ENCODE peak calls at places on chromosomes 4 and X, in eight cellular contexts. One of them, this sample, is unnamed.

GRCh38 chrX:71292669-71293379 is 8.7 kb upstream of the ITGB1BP2 start:
- DNase-seq in iPS-NIHi11: no peak
- DNase-seq in stomach: no peak
- DNase-seq in NCI-H1105: no peak
- DNase-seq in activated T-cell treated with anti-CD3 and anti-CD28 coated beads for 1 hour: no peak
- DNase-seq in activated naive CD8-positive, alpha-beta T cell treated with anti-CD3 and anti-CD28 coated beads, Interleukin-2, amount 50 U/mL, for 24 hours: no peak
- DNase-seq in omental fat pad: no peak
- DNase-seq in immature natural killer cell: no peak
- DNase-seq in this sample: no peak

GRCh38 chrX:17859609-17860178 is 1.4 kb downstream of the RAI2 start:
- DNase-seq in NCI-H1105: peak
- DNase-seq in omental fat pad: no peak
- DNase-seq in stomach: peak
- DNase-seq in activated T-cell treated with anti-CD3 and anti-CD28 coated beads for 1 hour: peak
- DNase-seq in activated naive CD8-positive, alpha-beta T cell treated with anti-CD3 and anti-CD28 coated beads, Interleukin-2, amount 50 U/mL, for 24 hours: peak
- DNase-seq in immature natural killer cell: no peak
- DNase-seq in iPS-NIHi11: no peak
- DNase-seq in this sample: no peak

GRCh38 chr4:183408791-183409190 is 35.6 kb upstream of the CDKN2AIP start:
- DNase-seq in NCI-H1105: no peak
- DNase-seq in omental fat pad: no peak
- DNase-seq in immature natural killer cell: no peak
- DNase-seq in iPS-NIHi11: no peak
- DNase-seq in activated T-cell treated with anti-CD3 and anti-CD28 coated beads for 1 hour: no peak
- DNase-seq in stomach: peak
- DNase-seq in activated naive CD8-positive, alpha-beta T cell treated with anti-CD3 and anti-CD28 coated beads, Interleukin-2, amount 50 U/mL, for 24 hours: no peak
- DNase-seq in this sample: no peak

GRCh38 chrX:38985375-38985774 is 184.1 kb downstream of the MID1IP1 start:
- DNase-seq in NCI-H1105: no peak
- DNase-seq in iPS-NIHi11: peak
- DNase-seq in omental fat pad: no peak
- DNase-seq in activated naive CD8-positive, alpha-beta T cell treated with anti-CD3 and anti-CD28 coated beads, Interleukin-2, amount 50 U/mL, for 24 hours: no peak
- DNase-seq in stomach: no peak
- DNase-seq in activated T-cell treated with anti-CD3 and anti-CD28 coated beads for 1 hour: no peak
- DNase-seq in immature natural killer cell: peak
- DNase-seq in this sample: no peak

GRCh38 chrX:151773434-151773833 is 38.9 kb downstream of the CNGA2 start:
- DNase-seq in iPS-NIHi11: peak
- DNase-seq in activated T-cell treated with anti-CD3 and anti-CD28 coated beads for 1 hour: no peak
- DNase-seq in NCI-H1105: no peak
- DNase-seq in activated naive CD8-positive, alpha-beta T cell treated with anti-CD3 and anti-CD28 coated beads, Interleukin-2, amount 50 U/mL, for 24 hours: no peak
- DNase-seq in omental fat pad: no peak
- DNase-seq in stomach: no peak
- DNase-seq in immature natural killer cell: no peak
- DNase-seq in this sample: no peak

GRCh38 chrX:155334486-155335316 is at the start of gene CLIC2:
- DNase-seq in stomach: peak
- DNase-seq in NCI-H1105: peak
- DNase-seq in omental fat pad: no peak
- DNase-seq in immature natural killer cell: no peak
- DNase-seq in iPS-NIHi11: no peak
- DNase-seq in activated naive CD8-positive, alpha-beta T cell treated with anti-CD3 and anti-CD28 coated beads, Interleukin-2, amount 50 U/mL, for 24 hours: no peak
- DNase-seq in activated T-cell treated with anti-CD3 and anti-CD28 coated beads for 1 hour: no peak
- DNase-seq in this sample: peak

GRCh38 chrX:43969504-43970501 is 3.4 kb downstream of the NDP start:
- DNase-seq in stomach: no peak
- DNase-seq in immature natural killer cell: no peak
- DNase-seq in iPS-NIHi11: peak
- DNase-seq in omental fat pad: no peak
- DNase-seq in activated T-cell treated with anti-CD3 and anti-CD28 coated beads for 1 hour: no peak
- DNase-seq in activated naive CD8-positive, alpha-beta T cell treated with anti-CD3 and anti-CD28 coated beads, Interleukin-2, amount 50 U/mL, for 24 hours: no peak
- DNase-seq in NCI-H1105: no peak
- DNase-seq in this sample: no peak

GRCh38 chrX:38233891-38234807 is 13.5 kb upstream of the SRPX start:
- DNase-seq in iPS-NIHi11: peak
- DNase-seq in stomach: no peak
- DNase-seq in NCI-H1105: no peak
- DNase-seq in immature natural killer cell: no peak
- DNase-seq in activated T-cell treated with anti-CD3 and anti-CD28 coated beads for 1 hour: no peak
- DNase-seq in omental fat pad: no peak
- DNase-seq in activated naive CD8-positive, alpha-beta T cell treated with anti-CD3 and anti-CD28 coated beads, Interleukin-2, amount 50 U/mL, for 24 hours: no peak
- DNase-seq in this sample: no peak

GRCh38 chr4:77801260-77801608 is 17.9 kb downstream of the CNOT6L start:
- DNase-seq in activated naive CD8-positive, alpha-beta T cell treated with anti-CD3 and anti-CD28 coated beads, Interleukin-2, amount 50 U/mL, for 24 hours: no peak
- DNase-seq in NCI-H1105: no peak
- DNase-seq in activated T-cell treated with anti-CD3 and anti-CD28 coated beads for 1 hour: no peak
- DNase-seq in stomach: no peak
- DNase-seq in iPS-NIHi11: no peak
- DNase-seq in immature natural killer cell: no peak
- DNase-seq in omental fat pad: no peak
- DNase-seq in this sample: no peak

GRCh38 chr4:68369474-68369805 is 19.6 kb upstream of the YTHDC1 start:
- DNase-seq in activated naive CD8-positive, alpha-beta T cell treated with anti-CD3 and anti-CD28 coated beads, Interleukin-2, amount 50 U/mL, for 24 hours: no peak
- DNase-seq in omental fat pad: no peak
- DNase-seq in iPS-NIHi11: no peak
- DNase-seq in activated T-cell treated with anti-CD3 and anti-CD28 coated beads for 1 hour: no peak
- DNase-seq in immature natural killer cell: no peak
- DNase-seq in stomach: no peak
- DNase-seq in NCI-H1105: no peak
- DNase-seq in this sample: no peak

GRCh38 chr4:141636771-141637460 is 533 bp downstream of the IL15 start:
- DNase-seq in NCI-H1105: peak
- DNase-seq in activated naive CD8-positive, alpha-beta T cell treated with anti-CD3 and anti-CD28 coated beads, Interleukin-2, amount 50 U/mL, for 24 hours: peak
- DNase-seq in omental fat pad: no peak
- DNase-seq in iPS-NIHi11: peak
- DNase-seq in activated T-cell treated with anti-CD3 and anti-CD28 coated beads for 1 hour: no peak
- DNase-seq in immature natural killer cell: no peak
- DNase-seq in stomach: peak
- DNase-seq in this sample: no peak

GRCh38 chrX:121987163-121987562 is 939.8 kb downstream of the GLUD2 start:
- DNase-seq in activated T-cell treated with anti-CD3 and anti-CD28 coated beads for 1 hour: no peak
- DNase-seq in NCI-H1105: no peak
- DNase-seq in immature natural killer cell: no peak
- DNase-seq in stomach: no peak
- DNase-seq in iPS-NIHi11: no peak
- DNase-seq in activated naive CD8-positive, alpha-beta T cell treated with anti-CD3 and anti-CD28 coated beads, Interleukin-2, amount 50 U/mL, for 24 hours: no peak
- DNase-seq in omental fat pad: no peak
- DNase-seq in this sample: no peak

GRCh38 chr4:172726001-172726423 is 442.6 kb upstream of the GALNT7 start:
- DNase-seq in activated T-cell treated with anti-CD3 and anti-CD28 coated beads for 1 hour: no peak
- DNase-seq in NCI-H1105: no peak
- DNase-seq in stomach: peak
- DNase-seq in activated naive CD8-positive, alpha-beta T cell treated with anti-CD3 and anti-CD28 coated beads, Interleukin-2, amount 50 U/mL, for 24 hours: no peak
- DNase-seq in immature natural killer cell: no peak
- DNase-seq in omental fat pad: no peak
- DNase-seq in iPS-NIHi11: no peak
- DNase-seq in this sample: no peak

GRCh38 chrX:123860983-123861382 is 1.1 kb downstream of the XIAP start:
- DNase-seq in iPS-NIHi11: no peak
- DNase-seq in stomach: no peak
- DNase-seq in immature natural killer cell: no peak
- DNase-seq in NCI-H1105: peak
- DNase-seq in omental fat pad: no peak
- DNase-seq in activated naive CD8-positive, alpha-beta T cell treated with anti-CD3 and anti-CD28 coated beads, Interleukin-2, amount 50 U/mL, for 24 hours: no peak
- DNase-seq in activated T-cell treated with anti-CD3 and anti-CD28 coated beads for 1 hour: no peak
- DNase-seq in this sample: no peak

GRCh38 chr4:32135642-32136041 is 1415.5 kb downstream of the PCDH7 start:
- DNase-seq in stomach: no peak
- DNase-seq in NCI-H1105: no peak
- DNase-seq in omental fat pad: no peak
- DNase-seq in immature natural killer cell: no peak
- DNase-seq in iPS-NIHi11: no peak
- DNase-seq in activated naive CD8-positive, alpha-beta T cell treated with anti-CD3 and anti-CD28 coated beads, Interleukin-2, amount 50 U/mL, for 24 hours: no peak
- DNase-seq in activated T-cell treated with anti-CD3 and anti-CD28 coated beads for 1 hour: no peak
- DNase-seq in this sample: no peak

GRCh38 chr4:127782025-127782274 is 172 bp upstream of the HSPA4L start:
- DNase-seq in activated naive CD8-positive, alpha-beta T cell treated with anti-CD3 and anti-CD28 coated beads, Interleukin-2, amount 50 U/mL, for 24 hours: peak
- DNase-seq in NCI-H1105: peak
- DNase-seq in immature natural killer cell: no peak
- DNase-seq in omental fat pad: peak
- DNase-seq in stomach: peak
- DNase-seq in iPS-NIHi11: peak
- DNase-seq in activated T-cell treated with anti-CD3 and anti-CD28 coated beads for 1 hour: no peak
- DNase-seq in this sample: peak

GRCh38 chrX:129695535-129695934 is 40.8 kb upstream of the APLN start:
- DNase-seq in NCI-H1105: no peak
- DNase-seq in immature natural killer cell: no peak
- DNase-seq in omental fat pad: no peak
- DNase-seq in activated T-cell treated with anti-CD3 and anti-CD28 coated beads for 1 hour: no peak
- DNase-seq in activated naive CD8-positive, alpha-beta T cell treated with anti-CD3 and anti-CD28 coated beads, Interleukin-2, amount 50 U/mL, for 24 hours: no peak
- DNase-seq in stomach: no peak
- DNase-seq in iPS-NIHi11: no peak
- DNase-seq in this sample: no peak

GRCh38 chrX:51802917-51803688 is 59.9 kb downstream of the GSPT2 start:
- DNase-seq in activated T-cell treated with anti-CD3 and anti-CD28 coated beads for 1 hour: peak
- DNase-seq in iPS-NIHi11: peak
- DNase-seq in immature natural killer cell: peak
- DNase-seq in stomach: peak
- DNase-seq in activated naive CD8-positive, alpha-beta T cell treated with anti-CD3 and anti-CD28 coated beads, Interleukin-2, amount 50 U/mL, for 24 hours: peak
- DNase-seq in omental fat pad: no peak
- DNase-seq in NCI-H1105: peak
- DNase-seq in this sample: peak

GRCh38 chr4:112726041-112726440 is 89.1 kb downstream of the LARP7 start:
- DNase-seq in iPS-NIHi11: no peak
- DNase-seq in NCI-H1105: no peak
- DNase-seq in activated T-cell treated with anti-CD3 and anti-CD28 coated beads for 1 hour: no peak
- DNase-seq in immature natural killer cell: no peak
- DNase-seq in stomach: no peak
- DNase-seq in activated naive CD8-positive, alpha-beta T cell treated with anti-CD3 and anti-CD28 coated beads, Interleukin-2, amount 50 U/mL, for 24 hours: no peak
- DNase-seq in omental fat pad: no peak
- DNase-seq in this sample: no peak

GRCh38 chr4:163448541-163449203 is 24.9 kb downstream of the TKTL2 start:
- DNase-seq in stomach: no peak
- DNase-seq in NCI-H1105: no peak
- DNase-seq in activated naive CD8-positive, alpha-beta T cell treated with anti-CD3 and anti-CD28 coated beads, Interleukin-2, amount 50 U/mL, for 24 hours: no peak
- DNase-seq in omental fat pad: no peak
- DNase-seq in immature natural killer cell: no peak
- DNase-seq in iPS-NIHi11: peak
- DNase-seq in activated T-cell treated with anti-CD3 and anti-CD28 coated beads for 1 hour: no peak
- DNase-seq in this sample: no peak